ENCODE peak calls at places on chromosome 21, in eight cellular contexts. O, B, C, Z, S, Q, F and R are unnamed samples.

GRCh38 chr21:30680586-30680985 is 37.9 kb downstream of the KRTAP20-3 start:
- DNase-seq in Q (no peak), F (no peak), S (no peak), C (no peak), Z (no peak), B (no peak), O (no peak), R (no peak)

GRCh38 chr21:27225142-27225541 is 258.3 kb upstream of the ADAMTS5 start:
- DNase-seq in F (no peak), Z (peak), B (no peak), S (no peak), C (no peak), O (no peak), Q (no peak), R (no peak)

GRCh38 chr21:37219766-37220432 is 47.2 kb downstream of the VPS26C start:
- DNase-seq in Z (no peak), Q (no peak), S (no peak), F (no peak), O (no peak), C (peak), B (no peak), R (no peak)

GRCh38 chr21:27206368-27206982 is 239.6 kb upstream of the ADAMTS5 start:
- DNase-seq in B (no peak), S (no peak), Q (no peak), C (no peak), F (no peak), O (no peak), Z (peak), R (no peak)

GRCh38 chr21:27329255-27329851 is 362.5 kb upstream of the ADAMTS5 start:
- DNase-seq in Z (peak), S (no peak), F (peak), O (no peak), C (no peak), Q (no peak), B (no peak), R (no peak)

GRCh38 chr21:17613242-17613676 is 558 bp upstream of the BTG3 start:
- DNase-seq in Z (peak), Q (peak), B (no peak), F (no peak), C (peak), O (no peak), S (no peak), R (peak)

GRCh38 chr21:25735895-25736597 is 1.3 kb downstream of the GABPA start:
- DNase-seq in Q (no peak), O (no peak), F (peak), S (no peak), B (no peak), C (peak), Z (peak), R (no peak)

GRCh38 chr21:26801524-26801923 is 43.7 kb downstream of the ADAMTS1 start:
- DNase-seq in B (no peak), O (no peak), Z (peak), F (no peak), C (no peak), Q (no peak), S (no peak), R (no peak)

GRCh38 chr21:38631171-38631570 is 132.9 kb upstream of the ERG start:
- DNase-seq in Z (peak), O (no peak), S (no peak), B (no peak), F (no peak), C (no peak), Q (no peak), R (no peak)

GRCh38 chr21:26027696-26028095 is 142.9 kb downstream of the APP start:
- DNase-seq in Q (no peak), Z (no peak), O (no peak), B (no peak), S (no peak), F (no peak), C (no peak), R (no peak)

GRCh38 chr21:32009263-32009662 is 136.4 kb downstream of the HUNK start:
- DNase-seq in B (no peak), F (no peak), Q (no peak), O (no peak), S (no peak), C (no peak), Z (no peak), R (no peak)

GRCh38 chr21:39073717-39074116 is 109.5 kb downstream of the PSMG1 start:
- DNase-seq in S (no peak), Q (no peak), B (no peak), C (no peak), F (no peak), Z (no peak), O (no peak), R (no peak)

GRCh38 chr21:15191342-15191741 is 126.5 kb upstream of the NRIP1 start:
- DNase-seq in F (peak), Q (no peak), Z (no peak), C (no peak), S (no peak), O (no peak), B (no peak), R (no peak)

GRCh38 chr21:34630536-34631143 is 15.7 kb upstream of the RCAN1 start:
- DNase-seq in F (peak), Q (no peak), S (no peak), Z (peak), C (peak), O (peak), B (no peak), R (no peak)

GRCh38 chr21:26674324-26674723 is 101.2 kb upstream of the CYYR1 start:
- DNase-seq in O (no peak), F (no peak), Z (no peak), C (no peak), Q (no peak), S (no peak), B (no peak), R (no peak)

GRCh38 chr21:23853796-23854379 is 1753.4 kb downstream of the MRPL39 start:
- DNase-seq in Z (peak), F (peak), S (no peak), B (no peak), Q (no peak), O (no peak), C (peak), R (no peak)

GRCh38 chr21:23968722-23969647 is 1638.3 kb downstream of the MRPL39 start:
- DNase-seq in C (peak), Q (no peak), O (peak), Z (peak), B (peak), F (peak), S (no peak), R (no peak)

GRCh38 chr21:41235214-41235613 is 67.3 kb downstream of the BACE2 start:
- DNase-seq in Z (no peak), B (no peak), O (no peak), S (no peak), Q (no peak), F (no peak), C (no peak), R (no peak)

GRCh38 chr21:22120616-22121266 is 1122.5 kb downstream of the NCAM2 start:
- DNase-seq in B (no peak), Q (no peak), Z (peak), O (no peak), F (peak), C (peak), S (no peak), R (no peak)

GRCh38 chr21:34687065-34687464 is 18.3 kb downstream of the CLIC6 start:
- DNase-seq in C (no peak), F (no peak), B (no peak), O (no peak), Z (no peak), S (no peak), Q (no peak), R (no peak)

GRCh38 chr21:14567557-14568279 is 21.6 kb upstream of the SAMSN1 start:
- DNase-seq in O (no peak), F (no peak), Z (no peak), S (no peak), Q (no peak), C (no peak), B (no peak), R (no peak)

GRCh38 chr21:29943885-29944284 is 4.1 kb upstream of the GRIK1 start:
- DNase-seq in O (no peak), Z (no peak), C (no peak), S (no peak), F (peak), B (no peak), Q (no peak), R (no peak)

GRCh38 chr21:41141031-41141457 is 26.9 kb upstream of the BACE2 start:
- DNase-seq in F (peak), C (no peak), O (no peak), S (no peak), B (no peak), Z (peak), Q (no peak), R (no peak)

GRCh38 chr21:14533555-14534400 is 12.3 kb downstream of the SAMSN1 start:
- DNase-seq in Z (peak), B (no peak), F (peak), Q (no peak), C (peak), O (no peak), S (no peak), R (no peak)

DNA sequence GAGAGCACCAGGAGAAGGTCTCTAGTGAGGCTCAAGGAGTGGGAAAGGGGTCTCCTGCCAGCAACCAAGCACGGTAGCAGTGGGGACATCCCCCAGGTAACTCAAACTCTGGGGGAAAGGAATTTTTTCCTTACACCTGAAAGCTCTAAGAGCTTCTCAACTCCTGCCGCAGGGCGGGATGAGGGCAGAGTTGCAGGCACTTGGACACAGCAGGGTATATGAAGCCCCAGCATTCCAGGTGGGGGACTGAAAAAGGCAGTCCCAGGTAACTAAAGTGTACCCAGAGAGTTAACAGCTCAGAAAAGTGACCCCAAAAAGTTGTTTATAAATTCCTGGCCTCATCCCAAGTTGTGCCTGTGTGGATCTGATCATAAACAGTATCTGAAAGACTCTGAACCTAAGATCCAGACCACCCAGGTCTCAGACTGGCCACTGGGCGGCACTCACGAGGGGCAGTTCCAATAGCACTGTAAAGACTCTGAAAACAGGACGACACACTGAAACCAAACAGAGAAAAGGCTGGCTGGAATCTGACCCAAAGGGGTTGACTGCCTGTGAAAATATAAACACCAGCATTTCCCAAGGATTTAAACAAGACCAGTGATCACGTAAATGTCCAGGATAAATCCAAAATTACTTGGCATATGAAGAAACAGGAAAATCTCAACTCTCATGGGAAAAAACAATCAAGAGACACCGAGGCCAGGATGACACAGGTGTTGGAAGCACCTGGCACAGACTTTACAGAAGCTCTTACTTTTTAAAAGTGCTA is 47.5 kb downstream of the HSF2BP start:
- DNase-seq in Z (peak), F (peak), S (peak), B (no peak), C (peak), O (peak), Q (peak), R (no peak)
- TF ChIP-seq CTCF in Z (peak), F (peak), S (peak), B (no peak), C (peak), O (peak), Q (peak), R (no peak)

DNA sequence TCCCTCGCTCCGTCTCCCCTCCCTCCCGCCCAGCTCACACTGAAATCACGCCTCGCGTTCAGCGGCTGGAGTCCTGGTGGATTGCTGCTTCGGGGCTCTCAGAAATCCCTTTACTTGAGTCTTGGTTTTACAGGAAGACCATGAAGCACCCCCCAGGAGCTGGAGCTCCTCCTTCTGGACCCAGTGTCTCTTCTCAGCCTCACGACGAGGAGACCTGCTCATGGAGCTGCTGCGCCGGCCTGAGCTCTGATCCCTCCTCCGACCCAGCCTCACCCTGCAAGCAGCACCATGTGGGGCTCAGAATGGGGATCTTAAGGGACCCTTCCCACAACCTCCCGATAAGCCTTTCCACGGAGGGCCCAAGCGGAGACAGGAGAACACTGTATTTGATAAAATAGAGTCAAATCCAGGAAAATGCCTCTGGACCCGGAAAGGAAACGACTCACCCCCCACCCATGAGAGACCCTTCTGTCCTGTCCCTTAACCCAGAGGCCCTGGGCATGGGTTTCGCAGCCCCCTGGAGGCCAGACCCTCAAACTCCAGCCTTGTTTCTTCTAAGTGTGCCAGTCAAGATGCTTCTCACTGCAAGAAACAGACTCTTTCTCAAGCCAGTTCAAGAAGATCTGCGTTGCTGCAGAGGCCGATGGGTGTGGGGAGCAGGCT is 26.0 kb downstream of the PDE9A start:
- DNase-seq in F (no peak), Z (no peak), Q (peak), B (no peak), O (no peak), S (no peak), C (no peak), R (no peak)
- TF ChIP-seq CTCF in F (no peak), Z (no peak), Q (no peak), B (no peak), O (no peak), S (no peak), C (no peak), R (no peak)

DNA sequence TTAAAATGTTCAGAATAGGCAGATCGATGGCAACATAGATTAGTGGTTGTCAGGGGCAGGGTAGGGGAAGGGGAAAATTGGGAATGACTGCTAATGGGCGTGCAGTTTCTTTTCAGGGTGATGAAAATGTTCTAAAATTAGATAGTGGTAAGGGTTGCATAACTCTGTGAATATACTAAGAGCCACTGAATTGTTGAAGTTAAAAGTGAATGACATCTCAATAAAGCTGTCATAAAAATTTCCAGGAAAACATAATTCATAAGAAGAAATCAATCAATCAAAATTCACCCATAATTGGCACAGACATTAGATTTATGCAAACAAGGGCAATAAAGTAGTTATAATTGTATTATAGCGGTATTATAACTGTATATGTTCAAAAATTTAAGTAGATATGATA is 228.2 kb downstream of the PCP4 start:
- DNase-seq in Z (no peak), C (no peak), F (no peak), Q (no peak), B (no peak), S (no peak), O (no peak), R (no peak)
- TF ChIP-seq CTCF in Z (no peak), C (no peak), F (no peak), Q (no peak), B (no peak), S (no peak), O (no peak), R (no peak)

GRCh38 chr21:28374881-28375280 is 617.8 kb downstream of the LTN1 start:
- DNase-seq in C (no peak), O (no peak), Z (no peak), S (no peak), F (no peak), B (no peak), Q (no peak), R (no peak)

GRCh38 chr21:28375708-28376385 is 616.8 kb downstream of the LTN1 start:
- DNase-seq in Z (peak), O (no peak), F (no peak), S (no peak), C (no peak), Q (no peak), B (no peak), R (no peak)

DNA sequence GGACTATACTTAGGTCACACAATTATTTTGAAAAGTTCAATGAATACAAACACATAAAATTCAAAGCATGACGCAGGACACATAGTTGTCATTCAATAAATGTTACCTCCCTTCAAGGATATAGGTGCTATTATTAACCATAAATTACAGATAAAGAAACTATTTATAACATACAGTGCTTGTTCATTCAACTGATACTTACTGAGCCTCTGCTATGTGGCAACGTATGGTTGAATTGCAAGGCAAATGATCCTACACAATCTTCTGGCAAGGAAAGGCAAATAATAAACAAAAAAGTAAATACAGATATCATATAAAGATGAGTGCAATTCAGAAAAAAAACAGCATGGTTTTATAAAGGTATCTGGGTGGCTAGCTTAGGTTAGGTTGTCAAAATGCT is 614.7 kb downstream of the LTN1 start:
- DNase-seq in Z (no peak), C (no peak), S (no peak), B (no peak), F (no peak), O (no peak), Q (no peak), R (no peak)
- TF ChIP-seq CTCF in Z (no peak), C (no peak), S (no peak), B (no peak), F (no peak), O (no peak), Q (no peak), R (no peak)

GRCh38 chr21:33205476-33205875 is 24.3 kb upstream of the IFNAR2 start:
- DNase-seq in B (no peak), Z (no peak), O (no peak), Q (no peak), F (no peak), C (peak), S (no peak), R (no peak)
- TF ChIP-seq CTCF in B (no peak), Z (no peak), O (no peak), Q (no peak), F (no peak), C (no peak), S (no peak), R (no peak)

DNA sequence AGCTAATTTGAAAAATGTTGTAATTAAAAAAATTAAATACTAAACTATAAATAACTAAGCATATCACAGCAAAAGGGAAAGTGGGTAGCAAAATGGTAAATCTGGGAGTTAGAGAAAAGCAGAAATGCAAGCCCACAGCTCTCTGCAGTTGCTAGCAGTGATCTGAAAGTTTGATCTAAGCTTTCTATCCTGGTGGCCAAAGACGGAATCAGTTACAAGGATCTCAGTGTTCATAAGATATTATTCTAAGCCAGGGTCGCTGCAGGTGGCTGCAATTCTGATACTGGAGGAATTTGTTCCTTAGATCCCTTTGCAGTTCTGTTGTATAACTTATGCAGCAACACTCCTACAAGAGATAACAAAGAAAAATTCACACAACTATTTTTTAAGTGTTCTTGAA is 363.7 kb downstream of the SETD4 start:
- DNase-seq in B (no peak), Z (no peak), Q (no peak), S (no peak), F (no peak), O (no peak), C (no peak), R (no peak)
- TF ChIP-seq CTCF in B (no peak), Z (no peak), Q (no peak), S (no peak), F (no peak), O (peak), C (no peak), R (no peak)

DNA sequence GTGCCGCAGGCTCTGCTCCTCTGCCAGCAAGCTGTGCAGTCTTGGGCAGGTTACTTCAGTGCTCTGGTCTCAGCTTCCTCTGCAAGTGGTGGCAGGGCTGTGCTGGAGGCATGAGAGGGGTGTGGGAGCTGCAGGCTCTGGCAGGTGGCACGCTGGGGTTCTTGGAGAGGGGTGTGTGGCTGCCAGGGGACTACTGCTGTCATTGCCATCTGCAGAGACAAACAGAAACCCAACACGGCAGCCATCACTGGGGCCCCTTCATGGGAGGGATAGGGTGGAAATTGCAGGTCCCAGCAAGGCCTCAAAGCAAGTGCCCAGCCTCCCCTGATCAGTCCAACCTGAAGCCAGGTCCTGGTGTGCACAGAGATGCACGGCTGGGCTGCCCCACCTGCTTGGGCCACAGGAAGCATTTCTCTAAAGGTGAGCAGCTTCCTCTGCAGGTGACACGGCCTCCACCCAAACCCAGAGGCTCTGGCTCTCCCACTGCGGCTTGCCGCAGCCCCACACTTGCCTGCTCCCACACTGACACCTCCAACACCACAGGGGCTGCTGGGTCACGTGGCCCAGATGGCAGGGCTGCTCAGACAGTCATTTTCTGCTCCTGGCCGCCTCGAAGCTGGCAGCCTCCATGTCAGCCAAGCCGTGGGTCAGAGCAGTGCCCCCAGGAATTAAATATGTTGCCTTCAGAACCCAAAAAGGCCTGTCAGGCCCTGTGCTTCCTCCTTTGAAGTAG is 4.1 kb upstream of the COL6A2 start:
- DNase-seq in S (no peak), O (no peak), Q (peak), Z (no peak), F (no peak), C (no peak), B (peak), R (peak)
- TF ChIP-seq CTCF in S (no peak), O (no peak), Q (no peak), Z (no peak), F (no peak), C (no peak), B (no peak), R (no peak)

GRCh38 chr21:44712203-44713028 is 1.0 kb upstream of the TSPEAR start:
- DNase-seq in O (no peak), Z (no peak), B (no peak), F (no peak), Q (peak), C (no peak), S (no peak), R (peak)

GRCh38 chr21:44710756-44711326 is 531 bp downstream of the TSPEAR start:
- DNase-seq in S (no peak), F (no peak), Z (no peak), Q (peak), O (no peak), C (no peak), B (no peak), R (peak)

GRCh38 chr21:44713130-44713529 is 1.8 kb upstream of the TSPEAR start:
- DNase-seq in Z (no peak), Q (peak), B (no peak), F (no peak), S (no peak), O (no peak), C (no peak), R (no peak)

GRCh38 chr21:44710294-44710665 is 1.1 kb downstream of the TSPEAR start:
- DNase-seq in Q (peak), Z (no peak), B (no peak), S (no peak), O (no peak), F (no peak), C (no peak), R (no peak)

GRCh38 chr21:44711327-44712202 is at the start of gene TSPEAR:
- DNase-seq in S (no peak), Z (no peak), F (no peak), O (no peak), Q (peak), B (no peak), C (no peak), R (peak)
- TF ChIP-seq CTCF in S (no peak), Z (no peak), F (no peak), O (peak), Q (no peak), B (no peak), C (no peak), R (no peak)